ENCODE peak calls at places on chromosomes 16 and 17, in five cellular contexts. C, Y, V, M and L are unnamed samples.

GRCh38 chr16:2473999-2474876 is 689 bp upstream of the TBC1D24 start:
- DNase-seq in Y (peak; percentile 72), M (peak; percentile 79), V (peak; percentile 63), C (peak; percentile 46), L (no peak)

GRCh38 chr17:37768438-37768837 is 23.6 kb upstream of the HNF1B start:
- DNase-seq in C (no peak), Y (no peak), M (no peak), V (no peak), L (no peak)

GRCh38 chr16:64417711-64418227 is 704.1 kb downstream of the CDH11 start:
- DNase-seq in Y (no peak), V (no peak), C (no peak), M (no peak), L (no peak)

GRCh38 chr16:83954577-83955016 is 1.6 kb downstream of the OSGIN1 start:
- DNase-seq in V (no peak), Y (no peak), M (no peak), C (peak; percentile 48), L (peak; percentile 54)

GRCh38 chr17:61647044-61647443 is 56.0 kb upstream of the NACA2 start:
- DNase-seq in V (no peak), C (no peak), Y (no peak), M (no peak), L (no peak)

GRCh38 chr16:35391328-35391727 is 1931.9 kb downstream of the TP53TG3F start:
- DNase-seq in M (peak; percentile 33), C (peak; percentile 32), Y (peak; percentile 52), V (no peak), L (peak; percentile 6)

GRCh38 chr16:1863681-1864460 is 8.1 kb downstream of the MEIOB start:
- DNase-seq in C (peak; percentile 49), M (peak; percentile 44), V (no peak), Y (no peak), L (peak; percentile 40)

GRCh38 chr17:19330271-19330670 is 32.3 kb downstream of the B9D1 start:
- DNase-seq in V (no peak), M (no peak), Y (no peak), C (no peak), L (no peak)

GRCh38 chr17:19000531-19001011 is 4.0 kb downstream of the FAM83G start:
- DNase-seq in M (peak; percentile 74), V (peak; percentile 30), C (no peak), Y (no peak), L (no peak)

GRCh38 chr17:29562615-29563014 is 4.2 kb downstream of the ABHD15 start:
- DNase-seq in M (no peak), V (no peak), C (no peak), Y (peak; percentile 36), L (no peak)

GRCh38 chr17:31068291-31068690 is 26.5 kb upstream of the NF1 start:
- DNase-seq in V (peak; percentile 46), C (peak; percentile 85), M (peak; percentile 8), Y (peak; percentile 86), L (peak; percentile 40)

GRCh38 chr16:24729243-24729966 is at the start of gene TNRC6A:
- DNase-seq in C (peak; percentile 92), V (peak; percentile 94), M (peak; percentile 97), Y (peak; percentile 94), L (peak; percentile 62)

GRCh38 chr17:1001640-1002411 is 4.9 kb downstream of the TIMM22 start:
- DNase-seq in M (no peak), V (peak; percentile 26), C (no peak), Y (no peak), L (no peak)

GRCh38 chr17:77959926-77960521 is 1.5 kb downstream of the TNRC6C start:
- DNase-seq in M (peak; percentile 55), C (peak; percentile 60), V (no peak), Y (no peak), L (no peak)

GRCh38 chr17:82302991-82303943 is 14.1 kb downstream of the CD7 start:
- DNase-seq in Y (peak; percentile 47), V (no peak), C (no peak), M (peak; percentile 42), L (no peak)

GRCh38 chr16:50396770-50397525 is 28.2 kb upstream of the BRD7 start:
- DNase-seq in C (no peak), Y (no peak), V (no peak), M (no peak), L (peak; percentile 92)

GRCh38 chr17:80703109-80703508 is 158.5 kb downstream of the RPTOR start:
- DNase-seq in Y (no peak), V (no peak), M (no peak), C (no peak), L (no peak)

GRCh38 chr16:87922250-87922871 is 14.0 kb downstream of the CA5A start:
- DNase-seq in C (no peak), M (peak; percentile 66), Y (no peak), V (no peak), L (no peak)

GRCh38 chr16:84732674-84733352 is 33.0 kb downstream of the USP10 start:
- DNase-seq in M (no peak), V (no peak), Y (no peak), C (no peak), L (no peak)

GRCh38 chr16:85955566-85955965 is 56.6 kb downstream of the IRF8 start:
- DNase-seq in Y (no peak), V (no peak), C (no peak), M (no peak), L (no peak)

GRCh38 chr17:67476787-67477335 is 99.8 kb downstream of the PITPNC1 start:
- DNase-seq in V (no peak), Y (no peak), M (no peak), C (no peak), L (no peak)

GRCh38 chr16:86581458-86581857 is 3.1 kb downstream of the FOXL1 start:
- DNase-seq in C (no peak), Y (no peak), M (no peak), V (no peak), L (no peak)

GRCh38 chr17:19533718-19534561 is at the start of gene SLC47A1:
- DNase-seq in V (no peak), C (peak; percentile 60), Y (peak; percentile 67), M (peak; percentile 88), L (no peak)

GRCh38 chr17:54948380-54948779 is 20.1 kb downstream of the COX11 start:
- DNase-seq in Y (no peak), M (no peak), C (no peak), V (no peak), L (peak; percentile 70)
- TF ChIP-seq POLR2AphosphoS5 in Y (no peak), M (no peak), C (no peak), V (no peak), L (no peak)

GRCh38 chr17:58564971-58565370 is 50.5 kb upstream of the MTMR4 start:
- DNase-seq in C (no peak), M (no peak), V (no peak), Y (no peak), L (no peak)
- H2AFZ ChIP-seq in C (peak overlapping the region; percentile 38), M (no peak overlapping the region), V (no peak overlapping the region), Y (no peak overlapping the region), L (no peak overlapping the region)

DNA sequence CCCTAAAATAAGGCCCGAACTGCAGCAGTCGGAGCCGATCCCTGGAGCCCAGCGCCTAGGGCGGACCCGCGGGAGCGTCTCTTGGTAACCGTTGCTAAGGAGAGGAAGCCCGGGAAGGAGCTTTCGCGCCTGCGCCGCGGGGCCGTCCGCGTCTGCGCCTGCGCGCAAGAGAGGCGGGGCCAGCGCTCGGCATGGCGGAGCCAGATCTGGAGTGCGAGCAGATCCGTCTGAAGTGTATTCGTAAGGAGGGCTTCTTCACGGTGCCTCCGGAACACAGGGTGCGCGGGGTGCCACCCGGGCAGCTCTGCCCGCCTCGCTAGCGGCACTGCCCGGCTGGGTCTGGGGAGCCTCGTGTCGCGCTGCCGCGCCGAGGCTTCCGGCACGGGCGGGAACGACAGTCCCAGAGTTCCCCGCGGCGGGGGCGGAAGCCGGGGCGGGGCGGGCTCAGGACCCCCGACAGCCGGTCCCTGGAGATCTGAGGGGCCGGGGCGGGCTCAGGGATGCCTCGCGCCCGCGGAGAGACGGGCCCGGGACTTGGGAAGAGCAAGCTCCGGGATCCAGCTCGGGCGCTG is at the start of gene CDK10:
- DNase-seq in M (peak; percentile 99), V (peak; percentile 97), C (peak; percentile 96), Y (peak; percentile 99), L (peak; percentile 84)
- TF ChIP-seq POLR2AphosphoS5 in M (peak; percentile 97), V (peak; percentile 75), C (peak; percentile 85), Y (peak; percentile 70), L (peak; percentile 95)

DNA sequence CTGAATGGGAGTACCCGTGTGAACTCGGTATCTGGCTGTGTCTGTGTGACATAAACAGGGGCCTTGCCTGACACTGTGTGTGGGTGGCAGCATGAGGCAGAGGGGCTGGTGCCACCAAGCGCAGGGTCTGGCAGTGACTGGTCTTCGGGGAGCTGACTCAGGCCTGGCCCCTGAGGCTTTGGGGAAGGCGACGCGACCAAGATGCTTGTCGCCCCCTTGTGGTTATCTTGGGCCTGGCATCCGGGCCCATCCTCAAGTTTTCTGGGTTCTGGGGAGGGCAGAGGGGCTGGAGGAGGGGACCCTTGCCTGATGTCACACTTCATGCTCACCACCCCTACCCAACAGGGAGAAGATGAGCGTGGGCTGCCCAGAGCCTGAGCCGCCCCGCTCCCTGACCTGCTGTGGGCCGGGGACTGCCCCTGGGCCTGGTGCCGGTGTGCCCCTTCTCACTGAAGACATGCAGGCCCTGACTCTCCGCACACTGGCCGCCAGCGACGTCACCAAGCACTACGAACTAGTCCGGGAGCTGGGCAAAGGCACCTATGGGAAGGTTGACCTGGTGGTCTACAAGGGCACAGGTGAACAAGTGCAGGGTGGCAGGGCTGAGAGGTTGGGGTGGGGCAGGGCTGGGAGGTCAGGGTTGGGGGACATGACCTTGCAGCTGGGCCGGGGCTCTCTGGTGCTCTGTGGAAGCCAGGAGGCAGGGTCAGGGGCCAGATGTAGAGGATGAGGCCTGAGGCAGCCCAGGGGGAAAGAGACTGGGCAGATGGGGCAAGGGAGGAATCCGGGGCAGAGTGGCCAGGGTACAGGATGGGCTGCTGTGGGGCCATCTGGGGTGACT is 24.9 kb downstream of the SBK1 start:
- DNase-seq in V (peak; percentile 82), C (peak; percentile 86), M (peak; percentile 90), Y (peak; percentile 92), L (peak; percentile 21)
- H2AFZ ChIP-seq in V (no peak overlapping the region), C (no peak overlapping the region), M (no peak overlapping the region), Y (no peak overlapping the region), L (no peak overlapping the region)

GRCh38 chr17:62965649-62966425 is at the start of gene TANC2:
- DNase-seq in C (peak; percentile 88), V (peak; percentile 95), Y (peak; percentile 80), M (peak; percentile 99), L (peak; percentile 84)
- TF ChIP-seq POLR2AphosphoS5 in C (no peak), V (no peak), Y (peak; percentile 22), M (peak; percentile 55), L (no peak)